ENCODE peak calls at places on chromosomes 12 and 14, in seven cellular contexts. W is HCEC 1CT; S is hippocampal formation; E is activated effector memory CD4-positive, alpha-beta T cell treated with anti-CD3 and anti-CD28 coated beads, Interleukin-2, amount 50 U/mL, for 16 hours; O is left ventricle myocardium inferior; T is myocyte; J is IMR-90. N is an unnamed sample.
A peak's percentile ranks its signal among the peaks of the same experiment; 100 is the strongest.

GRCh38 chr12:120962487-120963054 is 15.8 kb upstream of the HNF1A start:
- DNase-seq in W (peak; percentile 11), S (no peak), E (no peak), O (no peak), T (no peak), J (peak; percentile 5), N (no peak)

GRCh38 chr12:92393504-92393903 is 247.9 kb upstream of the BTG1 start:
- DNase-seq in W (no peak), S (no peak), E (no peak), O (no peak), T (no peak), J (no peak), N (no peak)

GRCh38 chr14:74942164-74942563 is 13.2 kb downstream of the PGF start:
- DNase-seq in W (no peak), S (no peak), E (no peak), O (no peak), T (no peak), J (no peak), N (no peak)

GRCh38 chr12:89707623-89707991 is 1.0 kb downstream of the ATP2B1 start:
- DNase-seq in W (no peak), S (no peak), E (peak; percentile 73), O (peak; percentile 16), T (peak; percentile 47), J (no peak), N (no peak)

GRCh38 chr12:79624378-79624777 is 66.4 kb downstream of the PAWR start:
- DNase-seq in W (peak; percentile 19), S (no peak), E (no peak), O (no peak), T (no peak), J (peak; percentile 81), N (peak; percentile 12)

GRCh38 chr14:106578479-106578878 is 1052.1 kb downstream of the TMEM121 start:
- DNase-seq in W (no peak), S (no peak), E (no peak), O (no peak), T (no peak), J (no peak), N (no peak)

GRCh38 chr14:89621009-89621421 is 204.0 kb upstream of the FOXN3 start:
- DNase-seq in W (no peak), S (no peak), E (peak; percentile 83), O (no peak), T (no peak), J (no peak), N (no peak)

GRCh38 chr14:90941705-90942104 is 118.7 kb downstream of the RPS6KA5 start:
- DNase-seq in W (no peak), S (no peak), E (no peak), O (no peak), T (no peak), J (no peak), N (no peak)

GRCh38 chr12:42790761-42791151 is 201.2 kb upstream of the PRICKLE1 start:
- DNase-seq in W (peak; percentile 80), S (no peak), E (no peak), O (no peak), T (peak; percentile 28), J (peak; percentile 83), N (peak; percentile 99)

GRCh38 chr12:1836854-1837411 is 16.6 kb downstream of the LRTM2 start:
- DNase-seq in W (no peak), S (peak; percentile 72), E (no peak), O (no peak), T (no peak), J (no peak), N (no peak)

N was measured in fibroblast of lung.